ENCODE peak calls at places on chromosomes 11 and 22, in four cellular contexts. F is cardiac muscle cell, G is fibroblast of lung, S is neural crest cell. B is an unnamed sample.
A peak's percentile ranks its signal among the peaks of the same experiment; 100 is the strongest.

GRCh38 chr11:65181569-65182257 is at the start of gene CAPN1:
- DNase-seq in F (peak; percentile 82), G (peak; percentile 85), S (peak; percentile 35), B (peak; percentile 92)

GRCh38 chr22:49621601-49622210 is 206.0 kb downstream of the BRD1 start:
- DNase-seq in F (no peak), G (no peak), S (no peak), B (no peak)

GRCh38 chr22:46638601-46639431 is 18.6 kb downstream of the GRAMD4 start:
- DNase-seq in F (no peak), G (peak; percentile 39), S (no peak), B (peak; percentile 54)

GRCh38 chr11:130449996-130450419 is 1.6 kb downstream of the ADAMTS15 start:
- DNase-seq in F (peak; percentile 95), G (peak; percentile 94), S (peak; percentile 71), B (peak; percentile 90)

GRCh38 chr22:22948651-22949611 is 61.3 kb downstream of the IGLL5 start:
- DNase-seq in F (no peak), G (peak; percentile 2), S (no peak), B (peak; percentile 50)

GRCh38 chr11:78982377-78982925 is 407.8 kb upstream of the NARS2 start:
- DNase-seq in F (no peak), G (no peak), S (no peak), B (no peak)

GRCh38 chr11:69278091-69278867 is 15.7 kb upstream of the MYEOV start:
- DNase-seq in F (peak; percentile 42), G (no peak), S (no peak), B (no peak)

GRCh38 chr11:121328213-121328966 is 35.8 kb downstream of the SC5D start:
- DNase-seq in F (peak; percentile 18), G (no peak), S (no peak), B (no peak)

GRCh38 chr11:8338138-8338537 is 74.5 kb upstream of the LMO1 start:
- DNase-seq in F (peak; percentile 57), G (peak; percentile 19), S (peak; percentile 77), B (peak; percentile 34)

GRCh38 chr11:68354181-68354872 is 41.9 kb downstream of the LRP5 start:
- DNase-seq in F (no peak), G (peak; percentile 92), S (no peak), B (peak; percentile 85)

GRCh38 chr11:123235117-123235686 is 40.2 kb upstream of the CLMP start:
- DNase-seq in F (peak; percentile 34), G (no peak), S (peak; percentile 14), B (peak; percentile 57)
- TF ChIP-seq CTCF in F (peak; percentile 79), G (peak; percentile 47), S (peak; percentile 48), B (peak; percentile 70)

GRCh38 chr11:75342231-75342918 is 9.1 kb downstream of the ARRB1 start:
- DNase-seq in F (no peak), G (no peak), S (no peak), B (no peak)
- TF ChIP-seq CTCF in F (no peak), G (no peak), S (no peak), B (no peak)

DNA sequence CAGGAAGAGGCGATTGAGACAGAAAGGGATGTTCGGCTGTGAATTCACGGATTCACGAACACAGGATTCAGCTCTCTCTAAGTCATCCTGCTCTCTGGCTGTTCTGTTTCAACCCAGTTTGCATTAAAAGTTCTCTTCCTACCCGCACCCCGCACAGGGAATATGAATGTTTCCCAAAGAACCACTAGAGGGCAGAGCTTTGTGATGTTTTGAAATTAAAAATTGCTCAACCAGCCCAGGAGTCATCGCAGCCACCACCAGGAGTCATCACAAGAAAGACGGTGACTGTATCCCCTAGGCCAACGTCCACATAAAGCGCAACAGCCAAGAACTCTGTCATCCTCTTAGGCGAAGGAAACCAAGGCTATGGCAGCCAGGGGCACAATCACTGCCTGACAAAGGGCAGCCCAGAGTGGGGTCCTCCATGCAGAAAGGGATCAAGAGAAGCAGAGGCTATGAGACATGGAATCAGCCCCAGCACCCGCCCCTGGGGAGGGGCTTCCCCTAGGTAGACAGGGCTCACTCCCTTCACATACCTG is 122.4 kb downstream of the WT1 start:
- DNase-seq in F (peak; percentile 67), G (peak; percentile 76), S (no peak), B (peak; percentile 89)
- TF ChIP-seq CTCF in F (peak; percentile 82), G (peak; percentile 58), S (peak; percentile 68), B (peak; percentile 76)

DNA sequence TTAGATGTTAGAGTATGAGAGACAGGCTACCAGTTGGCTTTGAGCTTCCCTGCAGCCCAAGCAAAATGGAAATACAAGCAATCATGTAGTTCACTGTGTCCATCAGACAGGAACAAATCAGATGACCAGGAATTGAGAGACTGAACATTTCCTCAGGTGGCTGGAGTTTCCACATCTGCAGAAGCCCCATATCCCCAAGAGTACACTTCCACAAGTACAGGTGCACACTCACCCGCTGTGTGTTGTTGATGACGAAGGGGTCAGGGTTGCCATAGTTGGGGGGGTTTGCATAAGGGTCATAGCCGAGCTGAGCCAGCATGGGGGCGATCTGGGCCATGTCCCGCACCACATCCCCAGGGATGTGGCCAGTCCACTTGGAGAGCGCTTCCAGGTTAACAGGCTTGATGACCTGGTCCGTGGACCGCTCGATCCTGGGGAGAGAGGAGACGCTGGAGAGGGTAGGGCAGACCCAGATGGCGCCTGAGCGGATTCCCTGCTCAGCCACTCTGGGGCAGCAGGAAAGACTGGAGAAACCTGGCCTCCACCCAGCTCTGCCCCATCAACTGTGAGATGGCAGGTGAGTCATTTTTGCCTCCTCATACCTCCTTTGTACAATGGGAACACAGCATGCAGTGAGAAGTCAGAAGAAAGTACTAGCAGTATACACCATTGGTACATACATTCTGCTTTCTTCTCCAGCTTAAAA is 23.9 kb upstream of the TFIP11 start:
- DNase-seq in F (no peak), G (no peak), S (no peak), B (no peak)
- TF ChIP-seq CTCF in F (no peak), G (no peak), S (no peak), B (no peak)

GRCh38 chr11:6817668-6818067 is 18.2 kb upstream of the OR6A2 start:
- DNase-seq in F (no peak), G (no peak), S (no peak), B (no peak)
- TF ChIP-seq CTCF in F (no peak), G (no peak), S (no peak), B (no peak)

DNA sequence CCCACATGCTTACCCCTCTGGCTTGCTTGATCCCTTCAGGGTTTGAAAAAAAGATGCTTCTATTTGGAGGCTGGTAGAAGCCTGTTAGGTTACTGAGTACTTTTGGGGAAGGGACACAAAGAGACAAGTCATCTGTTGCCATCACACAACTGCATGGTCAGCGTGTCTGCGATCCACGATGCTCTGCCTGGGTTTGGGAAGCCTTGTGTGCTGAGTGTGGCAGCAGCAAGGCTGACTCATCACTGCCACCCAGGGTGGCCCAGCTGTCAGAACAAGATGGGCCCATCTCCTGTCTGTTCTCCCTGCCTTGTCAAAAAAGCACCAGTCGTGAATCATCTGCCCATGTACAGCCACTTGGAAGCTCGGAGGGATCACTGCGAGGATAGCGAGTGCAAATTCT is 26.2 kb downstream of the UBASH3B start:
- DNase-seq in F (no peak), G (no peak), S (no peak), B (no peak)
- TF ChIP-seq CTCF in F (no peak), G (no peak), S (no peak), B (no peak)

GRCh38 chr22:43483266-43483665 is 71.5 kb downstream of the MPPED1 start:
- DNase-seq in F (no peak), G (no peak), S (no peak), B (no peak)

GRCh38 chr22:43483669-43484068 is 71.9 kb downstream of the MPPED1 start:
- DNase-seq in F (no peak), G (no peak), S (no peak), B (no peak)

GRCh38 chr22:43482310-43482625 is 70.5 kb downstream of the MPPED1 start:
- DNase-seq in F (no peak), G (no peak), S (no peak), B (no peak)

GRCh38 chr22:43485717-43486116 is 73.9 kb downstream of the MPPED1 start:
- DNase-seq in F (no peak), G (no peak), S (no peak), B (no peak)

GRCh38 chr22:43484227-43484626 is 72.4 kb downstream of the MPPED1 start:
- DNase-seq in F (no peak), G (no peak), S (no peak), B (no peak)
- TF ChIP-seq CTCF in F (no peak), G (no peak), S (no peak), B (no peak)

B was measured in fibroblast of pulmonary artery.